ENCODE peak calls at places on chromosomes 3 and 15, in six cellular contexts. I is OCI-LY7, K is transverse colon, W is adrenal gland, Y is tibial artery, O is heart right ventricle. S is an unnamed sample.

GRCh38 chr3:44066806-44067205 is 174.9 kb upstream of the TOPAZ1 start:
- DNase-seq in I (no peak), O (no peak), W (no peak), K (no peak), Y (no peak), S (no peak)

GRCh38 chr3:7630351-7630911 is 769.5 kb downstream of the GRM7 start:
- DNase-seq in K (no peak), I (no peak), O (no peak), W (no peak), Y (no peak), S (no peak)

GRCh38 chr15:63133786-63134185 is 12.1 kb downstream of the LACTB start:
- DNase-seq in Y (no peak), O (no peak), W (no peak), I (no peak), K (no peak), S (no peak)

GRCh38 chr3:86180696-86181095 is 810.3 kb downstream of the VGLL3 start:
- DNase-seq in O (no peak), K (no peak), W (no peak), Y (no peak), I (no peak), S (no peak)

GRCh38 chr3:55746808-55747413 is 259.8 kb upstream of the WNT5A start:
- DNase-seq in O (no peak), K (no peak), W (no peak), I (peak; percentile 67), Y (no peak), S (no peak)

GRCh38 chr3:9818666-9819335 is 8.7 kb downstream of the TTLL3 start:
- DNase-seq in I (no peak), O (no peak), W (no peak), Y (no peak), K (no peak), S (no peak)

GRCh38 chr15:76196949-76197315 is 114.3 kb downstream of the ETFA start:
- DNase-seq in O (peak; percentile 26), K (peak; percentile 38), Y (peak; percentile 16), W (peak; percentile 82), I (no peak), S (peak; percentile 40)

GRCh38 chr3:194328080-194328571 is 23.0 kb downstream of the CPN2 start:
- DNase-seq in I (no peak), K (no peak), W (no peak), Y (no peak), O (no peak), S (no peak)

GRCh38 chr3:15223684-15224575 is 17.9 kb downstream of the CAPN7 start:
- DNase-seq in K (no peak), Y (no peak), O (no peak), I (no peak), W (no peak), S (no peak)

GRCh38 chr3:5431811-5432378 is 244.4 kb downstream of the EDEM1 start:
- DNase-seq in K (no peak), I (no peak), O (no peak), W (no peak), Y (no peak), S (no peak)

GRCh38 chr3:164452707-164453106 is 625.6 kb downstream of the SI start:
- DNase-seq in I (no peak), O (no peak), Y (no peak), W (no peak), K (no peak), S (no peak)

GRCh38 chr3:185504636-185505035 is 5.8 kb upstream of the TMEM41A start:
- DNase-seq in Y (no peak), W (no peak), K (no peak), I (no peak), O (no peak), S (no peak)

GRCh38 chr3:11238057-11238456 is 34.1 kb upstream of the ATG7 start:
- DNase-seq in O (no peak), K (no peak), Y (no peak), I (no peak), W (no peak), S (no peak)

GRCh38 chr3:158093526-158093925 is 12.7 kb downstream of the SHOX2 start:
- DNase-seq in K (no peak), Y (no peak), O (no peak), W (no peak), I (no peak), S (no peak)

GRCh38 chr3:191721390-191721801 is 260.4 kb downstream of the PYDC2 start:
- DNase-seq in W (no peak), K (no peak), O (peak; percentile 7), Y (no peak), I (no peak), S (no peak)

GRCh38 chr3:56189486-56189985 is 278.7 kb downstream of the ERC2 start:
- DNase-seq in Y (no peak), W (no peak), I (no peak), O (no peak), K (no peak), S (no peak)

GRCh38 chr3:14265246-14265962 is 86.8 kb downstream of the LSM3 start:
- DNase-seq in I (no peak), W (peak; percentile 36), O (no peak), K (no peak), Y (no peak), S (no peak)

GRCh38 chr15:33358303-33358702 is 47.5 kb downstream of the RYR3 start:
- DNase-seq in K (no peak), I (no peak), W (no peak), O (no peak), Y (no peak), S (no peak)

GRCh38 chr3:59310736-59311135 is 260.9 kb upstream of the CFAP20DC start:
- DNase-seq in Y (no peak), O (no peak), K (no peak), I (no peak), W (no peak), S (no peak)

GRCh38 chr15:89116404-89116803 is 28.1 kb downstream of the ABHD2 start:
- DNase-seq in O (peak; percentile 51), W (no peak), K (no peak), I (no peak), Y (no peak), S (no peak)

GRCh38 chr3:29976871-29977270 is 629.5 kb upstream of the TGFBR2 start:
- DNase-seq in W (no peak), K (no peak), Y (no peak), O (no peak), I (no peak), S (no peak)

GRCh38 chr15:71116942-71117341 is 1.7 kb downstream of the THSD4 start:
- DNase-seq in O (peak; percentile 44), K (peak; percentile 59), I (no peak), W (no peak), Y (no peak), S (peak; percentile 59)

GRCh38 chr15:85141601-85142185 is 160.0 kb downstream of the PDE8A start:
- DNase-seq in O (no peak), W (no peak), Y (no peak), I (no peak), K (no peak), S (no peak)

GRCh38 chr3:188950832-188951489 is 220.8 kb upstream of the TPRG1 start:
- DNase-seq in O (peak; percentile 68), Y (peak; percentile 94), K (peak; percentile 70), I (no peak), W (peak; percentile 84), S (peak; percentile 61)

GRCh38 chr15:23069496-23070166 is 30.3 kb upstream of the TUBGCP5 start:
- DNase-seq in O (no peak), W (no peak), Y (no peak), K (no peak), I (no peak), S (no peak)

GRCh38 chr15:52483712-52484111 is 45.0 kb downstream of the MYO5A start:
- DNase-seq in O (no peak), Y (no peak), K (no peak), I (no peak), W (no peak), S (no peak)

GRCh38 chr3:52063026-52063723 is 6.8 kb upstream of the DUSP7 start:
- DNase-seq in I (no peak), W (no peak), O (no peak), K (no peak), Y (no peak), S (no peak)

DNA sequence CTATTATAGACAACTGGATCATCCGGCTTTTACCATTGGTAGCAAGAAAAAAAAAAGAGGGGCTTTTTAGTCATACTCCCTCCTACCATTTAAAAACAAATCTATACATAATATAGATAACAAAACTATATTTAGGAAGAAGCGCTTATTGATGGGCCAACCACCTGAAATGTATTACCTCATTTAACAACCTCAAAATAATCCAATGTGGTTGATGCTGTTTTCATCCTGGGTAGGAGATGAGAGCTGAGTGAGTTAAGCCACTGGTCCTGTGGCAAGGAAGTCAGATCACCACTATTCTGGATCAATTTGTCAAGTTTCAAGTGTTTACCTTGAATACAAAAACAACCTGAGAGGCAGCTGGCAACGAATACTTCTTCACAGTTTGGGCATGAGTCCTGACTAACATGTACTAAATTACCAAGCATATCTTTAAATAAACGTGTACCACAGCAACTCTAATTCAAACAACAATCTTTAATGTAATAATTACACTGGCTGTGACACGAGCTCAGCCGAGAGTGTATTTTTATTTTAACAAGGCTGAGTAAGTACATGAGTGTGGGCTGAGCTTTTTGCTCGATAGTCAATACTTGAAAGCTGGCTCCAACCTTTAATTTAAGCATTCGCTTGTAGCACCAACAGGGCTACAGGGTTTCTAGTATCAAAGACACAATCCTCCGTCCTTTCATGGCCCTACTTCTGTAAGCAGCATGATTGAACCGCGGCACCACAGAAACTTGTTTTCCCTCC is 93.7 kb upstream of the ICE2 start:
- DNase-seq in I (no peak), K (no peak), Y (no peak), W (no peak), O (no peak), S (no peak)
- H3K27ac ChIP-seq in I (no peak overlapping the region), K (no peak overlapping the region), Y (no peak overlapping the region), W (peak overlapping the region; percentile 71), O (no peak overlapping the region), S (no peak overlapping the region)

GRCh38 chr3:45227131-45227819 is 1.2 kb upstream of the TMEM158 start:
- DNase-seq in O (no peak), K (no peak), I (no peak), Y (no peak), W (no peak), S (no peak)
- H3K27ac ChIP-seq in O (no peak overlapping the region), K (peak overlapping the region; percentile 59), I (no peak overlapping the region), Y (no peak overlapping the region), W (no peak overlapping the region), S (no peak overlapping the region)

GRCh38 chr3:112010631-112011030 is 11.9 kb downstream of the TAGLN3 start:
- DNase-seq in Y (no peak), I (peak; percentile 13), O (no peak), W (no peak), K (no peak), S (no peak)
- H3K27ac ChIP-seq in Y (no peak overlapping the region), I (no peak overlapping the region), O (no peak overlapping the region), W (no peak overlapping the region), K (no peak overlapping the region), S (no peak overlapping the region)

GRCh38 chr3:136070334-136070733 is 104.8 kb downstream of the PPP2R3A start:
- DNase-seq in I (no peak), K (no peak), W (no peak), Y (no peak), O (no peak), S (no peak)

GRCh38 chr3:136068708-136069107 is 103.2 kb downstream of the PPP2R3A start:
- DNase-seq in Y (no peak), W (no peak), O (no peak), K (no peak), I (no peak), S (no peak)

GRCh38 chr3:136074546-136074945 is 109.0 kb downstream of the PPP2R3A start:
- DNase-seq in I (no peak), W (no peak), Y (no peak), K (no peak), O (no peak), S (no peak)

GRCh38 chr3:136069933-136070332 is 104.4 kb downstream of the PPP2R3A start:
- DNase-seq in Y (no peak), W (no peak), I (no peak), K (no peak), O (no peak), S (no peak)

GRCh38 chr3:136070953-136071949 is 105.7 kb downstream of the PPP2R3A start:
- DNase-seq in Y (peak; percentile 30), I (peak; percentile 28), K (no peak), W (peak; percentile 14), O (peak; percentile 10), S (peak; percentile 22)
- H3K27ac ChIP-seq in Y (peak overlapping the region; percentile 61), I (no peak overlapping the region), K (peak overlapping the region; percentile 57), W (peak overlapping the region; percentile 48), O (peak overlapping the region; percentile 78), S (peak overlapping the region; percentile 80)